ENCODE peak calls at places on chromosomes 3 and 15, in six cellular contexts. J is endothelial cell of umbilical vein; S is brain microvascular endothelial cell; D is CD4-positive, alpha-beta T cell; F is ovary; Z is B cell. T is an unnamed sample.

GRCh38 chr3:165192610-165193192 is 3.5 kb downstream of the SLITRK3 start:
- DNase-seq in F (no peak), J (no peak), Z (no peak), S (no peak), D (no peak), T (no peak)

GRCh38 chr3:50319872-50320625 is 2.5 kb downstream of the HYAL2 start:
- DNase-seq in F (peak; percentile 51), D (no peak), S (no peak), Z (no peak), J (peak; percentile 46), T (no peak)

GRCh38 chr3:72663429-72663828 is 184.8 kb downstream of the SHQ1 start:
- DNase-seq in F (no peak), D (no peak), J (no peak), S (no peak), Z (no peak), T (no peak)

GRCh38 chr15:49823987-49824538 is 203.2 kb downstream of the DTWD1 start:
- DNase-seq in J (no peak), S (no peak), F (no peak), D (no peak), Z (no peak), T (no peak)

GRCh38 chr3:102745881-102746280 is 311.1 kb downstream of the ZPLD1 start:
- DNase-seq in S (no peak), J (no peak), D (no peak), Z (no peak), F (no peak), T (no peak)

GRCh38 chr15:39165026-39165706 is 415.7 kb upstream of the THBS1 start:
- DNase-seq in F (no peak), S (no peak), D (no peak), Z (no peak), J (no peak), T (no peak)

GRCh38 chr3:112013058-112013783 is 14.5 kb downstream of the TAGLN3 start:
- DNase-seq in Z (peak; percentile 52), J (peak; percentile 70), S (peak; percentile 68), F (peak; percentile 49), D (peak; percentile 19), T (peak; percentile 28)

GRCh38 chr3:33001889-33002288 is 50.4 kb downstream of the CCR4 start:
- DNase-seq in F (no peak), Z (no peak), J (no peak), S (no peak), D (no peak), T (no peak)

GRCh38 chr3:4071481-4072184 is 231.5 kb upstream of the SETMAR start:
- DNase-seq in Z (peak; percentile 54), D (no peak), J (no peak), F (no peak), S (no peak), T (no peak)

GRCh38 chr3:30241721-30242120 is 364.7 kb upstream of the TGFBR2 start:
- DNase-seq in S (no peak), J (no peak), D (no peak), Z (no peak), F (no peak), T (no peak)

GRCh38 chr3:46674031-46674592 is 19.4 kb downstream of the ALS2CL start:
- DNase-seq in Z (no peak), J (no peak), S (no peak), F (no peak), D (no peak), T (no peak)

GRCh38 chr3:49914906-49915305 is 11.2 kb upstream of the MST1R start:
- DNase-seq in J (no peak), S (no peak), F (no peak), D (no peak), Z (no peak), T (no peak)

GRCh38 chr3:107217161-107217560 is 160.1 kb upstream of the CCDC54 start:
- DNase-seq in J (no peak), S (peak; percentile 93), D (no peak), F (no peak), Z (no peak), T (no peak)

GRCh38 chr3:86978111-86978528 is 12.8 kb downstream of the VGLL3 start:
- DNase-seq in F (no peak), S (no peak), D (no peak), J (no peak), Z (no peak), T (no peak)

GRCh38 chr15:28267727-28268126 is 54.3 kb downstream of the HERC2 start:
- DNase-seq in S (no peak), J (no peak), D (no peak), F (no peak), Z (no peak), T (no peak)

GRCh38 chr3:157082305-157082981 is 77.5 kb downstream of the CCNL1 start:
- DNase-seq in S (peak; percentile 45), J (no peak), Z (no peak), F (no peak), D (no peak), T (no peak)

GRCh38 chr3:101591071-101591470 is 17.1 kb downstream of the PCNP start:
- DNase-seq in S (no peak), Z (no peak), J (peak; percentile 58), D (no peak), F (no peak), T (no peak)

GRCh38 chr15:74788042-74788715 is 6.3 kb downstream of the CSK start:
- DNase-seq in D (no peak), S (no peak), J (no peak), F (no peak), Z (no peak), T (no peak)
- TF ChIP-seq CTCF in D (peak; percentile 20), S (no peak), J (no peak), F (no peak), Z (no peak), T (no peak)

GRCh38 chr15:72382146-72382545 is 6.3 kb upstream of the HEXA start:
- DNase-seq in F (no peak), Z (no peak), S (no peak), J (no peak), D (no peak), T (no peak)
- TF ChIP-seq CTCF in F (no peak), Z (peak; percentile 10), S (peak; percentile 47), J (no peak), D (no peak), T (no peak)

GRCh38 chr3:194602580-194603300 is 30.5 kb downstream of the TMEM44 start:
- DNase-seq in D (no peak), F (no peak), J (no peak), Z (no peak), S (no peak), T (no peak)

GRCh38 chr3:194606941-194607340 is 26.3 kb downstream of the TMEM44 start:
- DNase-seq in D (no peak), S (no peak), F (no peak), J (no peak), Z (no peak), T (no peak)

GRCh38 chr3:194604126-194604525 is 29.1 kb downstream of the TMEM44 start:
- DNase-seq in J (no peak), D (no peak), Z (no peak), S (no peak), F (no peak), T (no peak)

GRCh38 chr3:194606163-194606562 is 27.1 kb downstream of the TMEM44 start:
- DNase-seq in D (no peak), J (no peak), F (no peak), S (no peak), Z (no peak), T (no peak)

GRCh38 chr3:194604837-194605236 is 28.4 kb downstream of the TMEM44 start:
- DNase-seq in S (no peak), F (no peak), D (no peak), Z (no peak), J (no peak), T (no peak)
- TF ChIP-seq CTCF in S (peak; percentile 68), F (no peak), D (no peak), Z (no peak), J (peak; percentile 29), T (no peak)

GRCh38 chr15:63436872-63437375 is 55.3 kb upstream of the CA12 start:
- DNase-seq in J (peak; percentile 70), F (peak; percentile 80), Z (no peak), D (peak; percentile 88), S (peak; percentile 86), T (peak; percentile 17)
- TF ChIP-seq CTCF in J (no peak), F (no peak), Z (no peak), D (no peak), S (peak; percentile 36), T (no peak)

DNA sequence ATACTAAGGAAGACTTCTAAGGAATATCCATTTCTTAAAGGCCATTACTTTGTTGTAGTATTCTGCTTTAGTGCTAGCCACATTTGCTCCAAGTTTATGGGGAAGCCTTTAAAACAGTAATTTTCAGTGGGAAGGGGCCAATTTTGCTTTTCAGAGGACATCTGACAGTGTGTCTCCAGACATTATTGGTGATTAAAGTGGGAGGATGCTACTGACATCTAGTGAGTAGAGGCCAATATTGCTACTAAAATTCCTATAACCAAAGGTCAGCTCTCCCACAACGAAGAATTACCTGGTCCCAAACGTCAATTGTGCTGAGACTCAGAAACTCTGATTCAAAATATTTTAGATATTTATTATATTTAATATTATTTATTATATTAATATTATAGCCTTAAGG is 24.8 kb downstream of the SLC28A2 start:
- DNase-seq in F (no peak), D (no peak), S (no peak), J (peak; percentile 3), Z (no peak), T (no peak)
- TF ChIP-seq CTCF in F (no peak), D (peak; percentile 73), S (peak; percentile 47), J (no peak), Z (peak; percentile 58), T (no peak)

GRCh38 chr15:85475711-85476110 is 95.3 kb downstream of the AKAP13 start:
- DNase-seq in Z (no peak), S (no peak), D (no peak), F (no peak), J (no peak), T (no peak)

GRCh38 chr15:85479071-85479647 is 98.8 kb downstream of the AKAP13 start:
- DNase-seq in F (no peak), D (no peak), Z (no peak), S (peak; percentile 60), J (peak; percentile 79), T (no peak)

GRCh38 chr15:85475317-85475701 is 94.9 kb downstream of the AKAP13 start:
- DNase-seq in Z (no peak), S (no peak), F (no peak), D (no peak), J (peak; percentile 63), T (no peak)

GRCh38 chr15:85477061-85477460 is 96.7 kb downstream of the AKAP13 start:
- DNase-seq in D (no peak), S (no peak), F (no peak), J (no peak), Z (no peak), T (no peak)

GRCh38 chr15:85477730-85478129 is 97.3 kb downstream of the AKAP13 start:
- DNase-seq in J (peak; percentile 55), F (no peak), S (peak; percentile 83), Z (no peak), D (no peak), T (no peak)
- TF ChIP-seq CTCF in J (no peak), F (no peak), S (peak; percentile 58), Z (no peak), D (no peak), T (no peak)

GRCh38 chr3:194871864-194872668 is 186.4 kb downstream of the FAM43A start:
- DNase-seq in S (peak; percentile 33), Z (no peak), F (no peak), J (no peak), D (no peak), T (no peak)
- TF ChIP-seq CTCF in S (no peak), Z (no peak), F (no peak), J (no peak), D (no peak), T (no peak)